ENCODE peak calls at places on chromosomes 16 and 17, in eight cellular contexts. One of them, this sample, is unnamed.

GRCh38 chr16:66741131-66741900 is 10.1 kb downstream of the DYNC1LI2 start:
- DNase-seq in heart right ventricle: peak
- DNase-seq in cardiac fibroblast: peak
- DNase-seq in stomach: peak
- DNase-seq in NB4: no peak
- DNase-seq in left lung: peak
- DNase-seq in epithelial cell of proximal tubule: peak
- DNase-seq in suprapubic skin: peak
- DNase-seq in this sample: peak

GRCh38 chr17:46925185-46925858 is 2.4 kb downstream of the GOSR2 start:
- DNase-seq in heart right ventricle: no peak
- DNase-seq in cardiac fibroblast: no peak
- DNase-seq in stomach: no peak
- DNase-seq in NB4: peak
- DNase-seq in left lung: no peak
- DNase-seq in epithelial cell of proximal tubule: no peak
- DNase-seq in suprapubic skin: no peak
- DNase-seq in this sample: no peak

GRCh38 chr16:66787427-66787826 is 14.0 kb downstream of the TERB1 start:
- DNase-seq in heart right ventricle: no peak
- DNase-seq in cardiac fibroblast: no peak
- DNase-seq in stomach: no peak
- DNase-seq in NB4: no peak
- DNase-seq in left lung: no peak
- DNase-seq in epithelial cell of proximal tubule: no peak
- DNase-seq in suprapubic skin: no peak
- DNase-seq in this sample: no peak

GRCh38 chr17:81929253-81930141 is 2.0 kb upstream of the MAFG start:
- DNase-seq in heart right ventricle: no peak
- DNase-seq in cardiac fibroblast: no peak
- DNase-seq in stomach: no peak
- DNase-seq in NB4: no peak
- DNase-seq in left lung: peak
- DNase-seq in epithelial cell of proximal tubule: no peak
- DNase-seq in suprapubic skin: no peak
- DNase-seq in this sample: no peak

GRCh38 chr16:81149614-81150013 is 53.4 kb upstream of the GCSH start:
- DNase-seq in heart right ventricle: no peak
- DNase-seq in cardiac fibroblast: no peak
- DNase-seq in stomach: no peak
- DNase-seq in NB4: no peak
- DNase-seq in left lung: no peak
- DNase-seq in epithelial cell of proximal tubule: no peak
- DNase-seq in suprapubic skin: no peak
- DNase-seq in this sample: no peak

GRCh38 chr16:74682556-74682955 is 15.9 kb upstream of the RFWD3 start:
- DNase-seq in heart right ventricle: no peak
- DNase-seq in cardiac fibroblast: no peak
- DNase-seq in stomach: no peak
- DNase-seq in NB4: no peak
- DNase-seq in left lung: no peak
- DNase-seq in epithelial cell of proximal tubule: no peak
- DNase-seq in suprapubic skin: no peak
- DNase-seq in this sample: no peak

GRCh38 chr17:78174332-78174869 is 6.0 kb downstream of the SYNGR2 start:
- DNase-seq in heart right ventricle: peak
- DNase-seq in cardiac fibroblast: no peak
- DNase-seq in stomach: peak
- DNase-seq in NB4: no peak
- DNase-seq in left lung: peak
- DNase-seq in epithelial cell of proximal tubule: no peak
- DNase-seq in suprapubic skin: peak
- DNase-seq in this sample: no peak

GRCh38 chr17:21119247-21119944 is 7.4 kb upstream of the DHRS7B start:
- DNase-seq in heart right ventricle: peak
- DNase-seq in cardiac fibroblast: peak
- DNase-seq in stomach: peak
- DNase-seq in NB4: peak
- DNase-seq in left lung: peak
- DNase-seq in epithelial cell of proximal tubule: no peak
- DNase-seq in suprapubic skin: peak
- DNase-seq in this sample: peak

GRCh38 chr17:32356750-32357149 is 6.8 kb downstream of the ZNF207 start:
- DNase-seq in heart right ventricle: no peak
- DNase-seq in cardiac fibroblast: no peak
- DNase-seq in stomach: no peak
- DNase-seq in NB4: no peak
- DNase-seq in left lung: no peak
- DNase-seq in epithelial cell of proximal tubule: no peak
- DNase-seq in suprapubic skin: no peak
- DNase-seq in this sample: no peak

GRCh38 chr16:50152807-50153647 is at the start of gene TENT4B:
- DNase-seq in heart right ventricle: peak
- DNase-seq in cardiac fibroblast: peak
- DNase-seq in stomach: peak
- DNase-seq in NB4: peak
- DNase-seq in left lung: peak
- DNase-seq in epithelial cell of proximal tubule: no peak
- DNase-seq in suprapubic skin: peak
- DNase-seq in this sample: peak

GRCh38 chr17:31700973-31701372 is 158.1 kb downstream of the COPRS start:
- DNase-seq in heart right ventricle: no peak
- DNase-seq in cardiac fibroblast: no peak
- DNase-seq in stomach: no peak
- DNase-seq in NB4: no peak
- DNase-seq in left lung: no peak
- DNase-seq in epithelial cell of proximal tubule: no peak
- DNase-seq in suprapubic skin: no peak
- DNase-seq in this sample: no peak

GRCh38 chr16:57628008-57628781 is at the start of gene ADGRG1:
- DNase-seq in heart right ventricle: peak
- DNase-seq in cardiac fibroblast: peak
- DNase-seq in stomach: peak
- DNase-seq in NB4: peak
- DNase-seq in left lung: peak
- DNase-seq in epithelial cell of proximal tubule: peak
- DNase-seq in suprapubic skin: peak
- DNase-seq in this sample: peak

GRCh38 chr16:56244612-56245011 is 53.3 kb downstream of the GNAO1 start:
- DNase-seq in heart right ventricle: no peak
- DNase-seq in cardiac fibroblast: no peak
- DNase-seq in stomach: no peak
- DNase-seq in NB4: no peak
- DNase-seq in left lung: no peak
- DNase-seq in epithelial cell of proximal tubule: no peak
- DNase-seq in suprapubic skin: no peak
- DNase-seq in this sample: no peak

GRCh38 chr16:29983420-29984136 is 9.9 kb downstream of the TAOK2 start:
- DNase-seq in heart right ventricle: no peak
- DNase-seq in cardiac fibroblast: no peak
- DNase-seq in stomach: no peak
- DNase-seq in NB4: no peak
- DNase-seq in left lung: no peak
- DNase-seq in epithelial cell of proximal tubule: no peak
- DNase-seq in suprapubic skin: peak
- DNase-seq in this sample: no peak

GRCh38 chr16:84754353-84754856 is 54.6 kb downstream of the USP10 start:
- DNase-seq in heart right ventricle: peak
- DNase-seq in cardiac fibroblast: peak
- DNase-seq in stomach: peak
- DNase-seq in NB4: peak
- DNase-seq in left lung: no peak
- DNase-seq in epithelial cell of proximal tubule: no peak
- DNase-seq in suprapubic skin: no peak
- DNase-seq in this sample: peak

GRCh38 chr16:89915303-89916232 is 3.1 kb upstream of the MC1R start:
- DNase-seq in heart right ventricle: no peak
- DNase-seq in cardiac fibroblast: no peak
- DNase-seq in stomach: no peak
- DNase-seq in NB4: no peak
- DNase-seq in left lung: no peak
- DNase-seq in epithelial cell of proximal tubule: no peak
- DNase-seq in suprapubic skin: peak
- DNase-seq in this sample: no peak

GRCh38 chr17:50635720-50636144 is 1.1 kb downstream of the ABCC3 start:
- DNase-seq in heart right ventricle: no peak
- DNase-seq in cardiac fibroblast: no peak
- DNase-seq in stomach: no peak
- DNase-seq in NB4: no peak
- DNase-seq in left lung: peak
- DNase-seq in epithelial cell of proximal tubule: no peak
- DNase-seq in suprapubic skin: no peak
- DNase-seq in this sample: no peak

GRCh38 chr16:56121156-56121500 is 70.2 kb upstream of the GNAO1 start:
- DNase-seq in heart right ventricle: no peak
- DNase-seq in cardiac fibroblast: no peak
- DNase-seq in stomach: no peak
- DNase-seq in NB4: peak
- DNase-seq in left lung: no peak
- DNase-seq in epithelial cell of proximal tubule: no peak
- DNase-seq in suprapubic skin: no peak
- DNase-seq in this sample: no peak

GRCh38 chr17:81365148-81365600 is 30.1 kb upstream of the BAHCC1 start:
- DNase-seq in heart right ventricle: peak
- DNase-seq in cardiac fibroblast: peak
- DNase-seq in stomach: peak
- DNase-seq in NB4: no peak
- DNase-seq in left lung: peak
- DNase-seq in epithelial cell of proximal tubule: no peak
- DNase-seq in suprapubic skin: no peak
- DNase-seq in this sample: peak

GRCh38 chr16:89006036-89006752 is 29.2 kb upstream of the CBFA2T3 start:
- DNase-seq in heart right ventricle: no peak
- DNase-seq in cardiac fibroblast: no peak
- DNase-seq in stomach: no peak
- DNase-seq in NB4: no peak
- DNase-seq in left lung: peak
- DNase-seq in epithelial cell of proximal tubule: no peak
- DNase-seq in suprapubic skin: no peak
- DNase-seq in this sample: no peak

GRCh38 chr17:21113706-21114105 is 13.1 kb upstream of the DHRS7B start:
- DNase-seq in heart right ventricle: no peak
- DNase-seq in cardiac fibroblast: no peak
- DNase-seq in stomach: no peak
- DNase-seq in NB4: peak
- DNase-seq in left lung: no peak
- DNase-seq in epithelial cell of proximal tubule: no peak
- DNase-seq in suprapubic skin: no peak
- DNase-seq in this sample: no peak

GRCh38 chr16:35754391-35755369 is 2295.3 kb downstream of the TP53TG3F start:
- DNase-seq in heart right ventricle: no peak
- DNase-seq in cardiac fibroblast: no peak
- DNase-seq in stomach: no peak
- DNase-seq in NB4: no peak
- DNase-seq in left lung: peak
- DNase-seq in epithelial cell of proximal tubule: no peak
- DNase-seq in suprapubic skin: no peak
- DNase-seq in this sample: no peak

GRCh38 chr17:38896373-38896954 is 26.6 kb downstream of the LASP1 start:
- DNase-seq in heart right ventricle: peak
- DNase-seq in cardiac fibroblast: no peak
- DNase-seq in stomach: no peak
- DNase-seq in NB4: peak
- DNase-seq in left lung: no peak
- DNase-seq in epithelial cell of proximal tubule: no peak
- DNase-seq in suprapubic skin: no peak
- DNase-seq in this sample: no peak

GRCh38 chr16:84322749-84323148 is 28.1 kb downstream of the WFDC1 start:
- DNase-seq in heart right ventricle: no peak
- DNase-seq in cardiac fibroblast: no peak
- DNase-seq in stomach: no peak
- DNase-seq in NB4: no peak
- DNase-seq in left lung: no peak
- DNase-seq in epithelial cell of proximal tubule: no peak
- DNase-seq in suprapubic skin: no peak
- DNase-seq in this sample: no peak

GRCh38 chr16:28930652-28931051 is 1.1 kb upstream of the CD19 start:
- DNase-seq in heart right ventricle: no peak
- DNase-seq in cardiac fibroblast: no peak
- DNase-seq in stomach: no peak
- DNase-seq in NB4: peak
- DNase-seq in left lung: no peak
- DNase-seq in epithelial cell of proximal tubule: no peak
- DNase-seq in suprapubic skin: no peak
- DNase-seq in this sample: no peak
- H3K4me3 ChIP-seq in heart right ventricle: no peak
- H3K4me3 ChIP-seq in cardiac fibroblast: no peak
- H3K4me3 ChIP-seq in stomach: no peak
- H3K4me3 ChIP-seq in NB4: peak
- H3K4me3 ChIP-seq in left lung: no peak
- H3K4me3 ChIP-seq in epithelial cell of proximal tubule: no peak
- H3K4me3 ChIP-seq in suprapubic skin: no peak
- H3K4me3 ChIP-seq in this sample: no peak

GRCh38 chr16:10938844-10939648 is 3.2 kb downstream of the DEXI start:
- DNase-seq in heart right ventricle: no peak
- DNase-seq in cardiac fibroblast: no peak
- DNase-seq in stomach: no peak
- DNase-seq in NB4: no peak
- DNase-seq in left lung: no peak
- DNase-seq in epithelial cell of proximal tubule: no peak
- DNase-seq in suprapubic skin: no peak
- DNase-seq in this sample: no peak
- H3K4me3 ChIP-seq in heart right ventricle: peak
- H3K4me3 ChIP-seq in cardiac fibroblast: no peak
- H3K4me3 ChIP-seq in stomach: peak
- H3K4me3 ChIP-seq in NB4: peak
- H3K4me3 ChIP-seq in left lung: no peak
- H3K4me3 ChIP-seq in epithelial cell of proximal tubule: peak
- H3K4me3 ChIP-seq in suprapubic skin: peak
- H3K4me3 ChIP-seq in this sample: no peak

DNA sequence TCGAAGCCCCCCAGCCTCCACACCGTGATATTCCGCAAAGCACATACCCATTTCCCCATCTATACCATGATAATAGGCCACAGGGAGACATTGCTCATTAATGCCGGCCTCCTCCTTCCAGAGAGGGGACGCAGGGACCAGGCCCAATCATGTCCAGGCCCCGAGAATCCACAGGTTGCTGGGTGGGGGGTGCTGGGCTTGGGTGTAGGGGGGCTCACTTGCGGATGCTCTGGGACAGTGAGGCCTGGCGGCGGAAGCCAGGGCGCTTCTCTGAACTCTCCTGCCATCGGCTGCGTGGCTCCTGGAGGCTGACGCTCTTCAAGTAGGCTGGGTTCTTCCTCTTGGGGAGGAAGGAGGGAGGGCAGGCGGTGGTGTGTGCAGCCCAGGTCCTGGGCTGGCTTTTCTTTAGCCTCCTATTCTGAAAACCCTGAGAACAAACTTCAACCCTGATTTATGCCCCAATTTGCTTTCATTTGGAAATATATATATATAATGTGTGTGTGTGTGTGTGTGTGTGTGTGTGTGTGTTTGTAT is 12.2 kb downstream of the AANAT start:
- DNase-seq in heart right ventricle: no peak
- DNase-seq in cardiac fibroblast: no peak
- DNase-seq in stomach: no peak
- DNase-seq in NB4: no peak
- DNase-seq in left lung: no peak
- DNase-seq in epithelial cell of proximal tubule: no peak
- DNase-seq in suprapubic skin: no peak
- DNase-seq in this sample: no peak
- H3K4me3 ChIP-seq in heart right ventricle: no peak
- H3K4me3 ChIP-seq in cardiac fibroblast: no peak
- H3K4me3 ChIP-seq in stomach: no peak
- H3K4me3 ChIP-seq in NB4: no peak
- H3K4me3 ChIP-seq in left lung: no peak
- H3K4me3 ChIP-seq in epithelial cell of proximal tubule: no peak
- H3K4me3 ChIP-seq in suprapubic skin: no peak
- H3K4me3 ChIP-seq in this sample: no peak

GRCh38 chr16:3579776-3580175 is 2.6 kb upstream of the NLRC3 start:
- DNase-seq in heart right ventricle: no peak
- DNase-seq in cardiac fibroblast: no peak
- DNase-seq in stomach: no peak
- DNase-seq in NB4: no peak
- DNase-seq in left lung: peak
- DNase-seq in epithelial cell of proximal tubule: no peak
- DNase-seq in suprapubic skin: no peak
- DNase-seq in this sample: no peak
- H3K4me3 ChIP-seq in heart right ventricle: no peak
- H3K4me3 ChIP-seq in cardiac fibroblast: no peak
- H3K4me3 ChIP-seq in stomach: no peak
- H3K4me3 ChIP-seq in NB4: no peak
- H3K4me3 ChIP-seq in left lung: no peak
- H3K4me3 ChIP-seq in epithelial cell of proximal tubule: no peak
- H3K4me3 ChIP-seq in suprapubic skin: no peak
- H3K4me3 ChIP-seq in this sample: no peak